ENCODE peak calls at places on chromosomes 2 and 18, in five cellular contexts. J is stimulated activated CD8-positive, alpha-beta memory T cell treated with anti-CD3 and anti-CD28 coated beads, Interleukin-4, amount 100 ng/mL, for 48 hours; Z is NCI-H446 treated with DMSO at 0.1 percent for 48 hours; Q is stimulated activated CD4-positive, alpha-beta T cell treated with anti-CD3 and anti-CD28 coated beads, TNF-alpha, amount 100 ng/mL, for 48 hours; O is AML-193. M is an unnamed sample.

GRCh38 chr18:67300498-67300897 is 216.0 kb downstream of the DSEL start:
- DNase-seq in J (peak), Z (no peak), Q (no peak), O (no peak), M (no peak)

GRCh38 chr2:200786826-200787225 is 24.9 kb upstream of the BZW1 start:
- DNase-seq in J (no peak), Z (no peak), Q (no peak), O (no peak), M (no peak)

GRCh38 chr2:121260370-121261154 is 24.4 kb downstream of the TFCP2L1 start:
- DNase-seq in J (no peak), Z (peak), Q (no peak), O (no peak), M (no peak)

GRCh38 chr2:11532434-11533055 is 1.3 kb upstream of the GREB1 start:
- DNase-seq in J (no peak), Z (no peak), Q (no peak), O (no peak), M (no peak)

GRCh38 chr18:63186520-63186919 is 133.0 kb downstream of the BCL2 start:
- DNase-seq in J (no peak), Z (no peak), Q (no peak), O (no peak), M (no peak)

GRCh38 chr2:29336334-29336733 is 221.1 kb downstream of the CLIP4 start:
- DNase-seq in J (no peak), Z (no peak), Q (no peak), O (no peak), M (no peak)

GRCh38 chr18:11859903-11860407 is 8.7 kb downstream of the CHMP1B start:
- DNase-seq in J (peak), Z (no peak), Q (no peak), O (no peak), M (no peak)

GRCh38 chr2:231709981-231710750 is 1.8 kb downstream of the PTMA start:
- DNase-seq in J (peak), Z (peak), Q (peak), O (peak), M (peak)

GRCh38 chr18:66682855-66683322 is 79.0 kb upstream of the CDH19 start:
- DNase-seq in J (no peak), Z (peak), Q (no peak), O (no peak), M (no peak)

GRCh38 chr18:48949051-48949605 is 1.6 kb downstream of the SMAD7 start:
- DNase-seq in J (peak), Z (no peak), Q (no peak), O (peak), M (no peak)

GRCh38 chr2:132439703-132440398 is 23.2 kb downstream of the GPR39 start:
- DNase-seq in J (no peak), Z (no peak), Q (no peak), O (no peak), M (no peak)

GRCh38 chr2:31401580-31401979 is 13.0 kb downstream of the XDH start:
- DNase-seq in J (no peak), Z (no peak), Q (no peak), O (no peak), M (no peak)

GRCh38 chr2:127153691-127154158 is 46.8 kb upstream of the BIN1 start:
- DNase-seq in J (no peak), Z (no peak), Q (no peak), O (no peak), M (no peak)

GRCh38 chr2:144515694-144516416 is 4.1 kb downstream of the ZEB2 start:
- DNase-seq in J (peak), Z (no peak), Q (no peak), O (peak), M (no peak)

GRCh38 chr2:65377556-65378307 is 54.7 kb downstream of the SPRED2 start:
- DNase-seq in J (peak), Z (no peak), Q (no peak), O (peak), M (no peak)

GRCh38 chr2:238418196-238418998 is 8.3 kb upstream of the ASB1 start:
- DNase-seq in J (peak), Z (no peak), Q (no peak), O (no peak), M (no peak)

GRCh38 chr18:79424880-79425572 is 29.3 kb downstream of the NFATC1 start:
- DNase-seq in J (no peak), Z (no peak), Q (no peak), O (no peak), M (no peak)

GRCh38 chr2:101841679-101842327 is 144.3 kb downstream of the MAP4K4 start:
- DNase-seq in J (no peak), Z (no peak), Q (no peak), O (no peak), M (no peak)

GRCh38 chr2:23547725-23548124 is 162.7 kb downstream of the KLHL29 start:
- DNase-seq in J (no peak), Z (no peak), Q (no peak), O (no peak), M (no peak)

GRCh38 chr18:57863706-57864105 is 60.6 kb upstream of the ATP8B1 start:
- DNase-seq in J (no peak), Z (no peak), Q (no peak), O (no peak), M (no peak)

GRCh38 chr2:236317938-236318396 is 53.8 kb upstream of the ASB18 start:
- DNase-seq in J (no peak), Z (no peak), Q (no peak), O (no peak), M (no peak)

GRCh38 chr18:23207191-23207955 is 72.1 kb downstream of the CABLES1 start:
- DNase-seq in J (peak), Z (no peak), Q (no peak), O (no peak), M (no peak)